ENCODE peak calls at places on chromosomes 3 and 15, in ten cellular contexts. O, E, S, N, A, K, V, J, D and Z are unnamed samples.

GRCh38 chr3:9180764-9181117 is 68.7 kb downstream of the SRGAP3 start:
- DNase-seq in V (no peak), O (no peak), A (no peak), N (no peak), E (no peak), S (no peak), J (no peak), D (no peak), K (no peak), Z (no peak)

GRCh38 chr3:32392530-32393302 is 1.1 kb downstream of the CMTM7 start:
- DNase-seq in S (peak; percentile 56), V (no peak), A (peak; percentile 69), N (peak; percentile 80), K (no peak), D (peak; percentile 41), J (peak; percentile 54), O (peak; percentile 56), E (peak; percentile 38), Z (peak; percentile 85)

GRCh38 chr15:84947947-84948830 is 33.5 kb upstream of the PDE8A start:
- DNase-seq in S (peak; percentile 52), D (peak; percentile 36), K (peak; percentile 77), V (no peak), J (no peak), A (peak; percentile 87), E (no peak), O (no peak), N (peak; percentile 79), Z (no peak)

GRCh38 chr15:92869263-92869940 is 30.7 kb upstream of the CHD2 start:
- DNase-seq in K (no peak), D (no peak), O (no peak), E (no peak), J (no peak), S (no peak), N (peak; percentile 62), A (no peak), V (no peak), Z (peak; percentile 66)

GRCh38 chr3:87120850-87121249 is 106.3 kb upstream of the CHMP2B start:
- DNase-seq in J (no peak), D (no peak), O (no peak), A (no peak), S (no peak), E (no peak), V (no peak), K (no peak), N (no peak), Z (no peak)

GRCh38 chr3:30768703-30769550 is 125.5 kb downstream of the GADL1 start:
- DNase-seq in S (peak; percentile 71), A (peak; percentile 70), K (no peak), O (peak; percentile 64), J (peak; percentile 76), V (peak; percentile 82), N (peak; percentile 73), D (peak; percentile 67), E (peak; percentile 74), Z (peak; percentile 77)

GRCh38 chr15:99106417-99107220 is 1.7 kb downstream of the SYNM start:
- DNase-seq in O (no peak), A (peak; percentile 49), N (peak; percentile 57), K (peak; percentile 89), E (peak; percentile 48), V (no peak), J (no peak), S (peak; percentile 73), D (peak; percentile 66), Z (no peak)

GRCh38 chr15:39556461-39556860 is 24.4 kb upstream of the THBS1 start:
- DNase-seq in O (no peak), V (no peak), S (no peak), E (no peak), K (peak; percentile 75), J (no peak), D (no peak), N (no peak), A (no peak), Z (no peak)

GRCh38 chr3:76570436-76571057 is 469.4 kb upstream of the ROBO2 start:
- DNase-seq in D (no peak), N (peak; percentile 3), J (no peak), V (no peak), E (no peak), S (no peak), A (no peak), O (no peak), K (no peak), Z (no peak)

GRCh38 chr3:46729038-46729437 is 11.4 kb upstream of the PRSS50 start:
- DNase-seq in A (no peak), K (no peak), D (no peak), O (no peak), S (no peak), V (peak; percentile 12), N (no peak), E (no peak), J (peak; percentile 13), Z (no peak)

GRCh38 chr15:76964157-76964556 is 30.8 kb upstream of the PSTPIP1 start:
- DNase-seq in D (no peak), O (no peak), S (no peak), A (peak; percentile 27), K (no peak), J (no peak), E (no peak), V (no peak), N (peak; percentile 25), Z (no peak)

GRCh38 chr3:51388286-51389029 is 2.6 kb upstream of the RBM15B start:
- DNase-seq in J (peak; percentile 41), A (no peak), K (no peak), V (peak; percentile 24), D (no peak), O (peak; percentile 32), E (no peak), N (no peak), S (no peak), Z (peak; percentile 95)

GRCh38 chr15:74799843-74800558 is 12.6 kb upstream of the LMAN1L start:
- DNase-seq in A (peak; percentile 52), S (peak; percentile 82), V (peak; percentile 89), E (peak; percentile 69), D (peak; percentile 77), K (no peak), J (peak; percentile 87), O (peak; percentile 85), N (peak; percentile 60), Z (peak; percentile 65)

GRCh38 chr3:60755094-60755493 is 496.2 kb downstream of the FHIT start:
- DNase-seq in N (no peak), E (no peak), A (no peak), J (no peak), S (no peak), D (no peak), K (no peak), O (no peak), V (no peak), Z (no peak)

GRCh38 chr3:98545940-98546339 is 14.2 kb downstream of the GPR15 start:
- DNase-seq in O (no peak), N (no peak), K (no peak), V (no peak), D (no peak), E (no peak), J (no peak), A (no peak), S (no peak), Z (no peak)

GRCh38 chr3:129919806-129920205 is 26.3 kb upstream of the TMCC1 start:
- DNase-seq in J (no peak), D (no peak), K (no peak), S (no peak), A (no peak), V (no peak), O (no peak), E (no peak), N (no peak), Z (no peak)

GRCh38 chr3:129917423-129918007 is 24.0 kb upstream of the TMCC1 start:
- DNase-seq in O (no peak), D (no peak), A (no peak), N (no peak), S (no peak), J (no peak), K (no peak), V (no peak), E (no peak), Z (no peak)

GRCh38 chr3:129913618-129914017 is 20.1 kb upstream of the TMCC1 start:
- DNase-seq in O (no peak), A (no peak), N (no peak), E (no peak), J (no peak), D (no peak), S (no peak), V (no peak), K (no peak), Z (no peak)

GRCh38 chr3:129918461-129918860 is 24.9 kb upstream of the TMCC1 start:
- DNase-seq in A (no peak), N (no peak), D (no peak), O (no peak), S (no peak), V (no peak), E (no peak), K (no peak), J (no peak), Z (no peak)

GRCh38 chr3:129919357-129919756 is 25.8 kb upstream of the TMCC1 start:
- DNase-seq in S (no peak), N (no peak), A (no peak), O (no peak), V (no peak), K (no peak), D (no peak), J (no peak), E (no peak), Z (no peak)
- H3K9me3 ChIP-seq in S (peaks cover 39% of the 10 kb centered on the region), N (no peaks in the 10 kb centered on the region), A (peaks cover 6% of the 10 kb centered on the region), O (no peaks in the 10 kb centered on the region), V (no peaks in the 10 kb centered on the region), K (peaks cover 39% of the 10 kb centered on the region), D (peaks cover 77% of the 10 kb centered on the region), J (peaks cover 35% of the 10 kb centered on the region), E (no peaks in the 10 kb centered on the region), Z (no peaks in the 10 kb centered on the region)

DNA sequence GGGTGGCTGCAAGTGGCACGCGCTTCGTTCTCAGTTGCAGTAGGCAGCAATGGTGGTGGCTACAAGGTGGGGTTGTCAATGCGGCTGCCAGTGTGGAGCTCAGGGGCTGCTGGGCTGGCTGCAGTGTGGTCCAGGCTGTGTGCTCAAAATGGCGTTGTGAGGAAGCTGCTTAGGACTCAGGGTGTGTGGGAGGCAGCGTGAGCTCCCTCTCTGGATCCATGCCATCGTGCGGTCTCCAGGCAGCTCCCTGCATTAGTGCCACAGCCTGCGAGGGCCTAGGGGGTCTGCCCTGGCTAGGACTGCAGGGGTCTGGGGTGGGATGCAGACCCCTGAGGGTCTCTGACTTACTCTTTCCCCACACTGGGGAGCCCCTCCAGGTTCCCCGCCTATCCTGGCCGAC is 397.2 kb downstream of the OCA2 start:
- DNase-seq in A (no peak), V (no peak), J (no peak), S (no peak), E (no peak), O (no peak), K (no peak), D (no peak), N (no peak), Z (no peak)
- H3K9me3 ChIP-seq in A (peaks cover 4% of the 10 kb centered on the region), V (no peaks in the 10 kb centered on the region), J (no peaks in the 10 kb centered on the region), S (no peaks in the 10 kb centered on the region), E (no peaks in the 10 kb centered on the region), O (no peaks in the 10 kb centered on the region), K (peaks cover 24% of the 10 kb centered on the region), D (no peaks in the 10 kb centered on the region), N (no peaks in the 10 kb centered on the region), Z (no peaks in the 10 kb centered on the region)

GRCh38 chr3:58686847-58687246 is 20.3 kb upstream of the FAM3D start:
- DNase-seq in K (no peak), A (no peak), V (no peak), D (no peak), O (no peak), N (no peak), E (no peak), S (no peak), J (no peak), Z (no peak)
- H3K9me3 ChIP-seq in K (peaks cover 9% of the 10 kb centered on the region), A (peaks cover 1% of the 10 kb centered on the region), V (peaks cover under 1% of the 10 kb centered on the region), D (peaks cover 21% of the 10 kb centered on the region), O (peaks cover 5% of the 10 kb centered on the region), N (peaks cover 3% of the 10 kb centered on the region), E (no peaks in the 10 kb centered on the region), S (peaks cover 13% of the 10 kb centered on the region), J (no peaks in the 10 kb centered on the region), Z (no peaks in the 10 kb centered on the region)

GRCh38 chr3:136703429-136703828 is 48.7 kb downstream of the STAG1 start:
- DNase-seq in A (no peak), K (no peak), D (no peak), J (no peak), N (peak; percentile 12), V (no peak), E (no peak), O (no peak), S (no peak), Z (no peak)
- H3K9me3 ChIP-seq in A (no peaks in the 10 kb centered on the region), K (no peaks in the 10 kb centered on the region), D (no peaks in the 10 kb centered on the region), J (no peaks in the 10 kb centered on the region), N (no peaks in the 10 kb centered on the region), V (no peaks in the 10 kb centered on the region), E (no peaks in the 10 kb centered on the region), O (no peaks in the 10 kb centered on the region), S (no peaks in the 10 kb centered on the region), Z (no peaks in the 10 kb centered on the region)